ENCODE peak calls at places on chromosomes 5 and 9, in four cellular contexts. O, V, B and U are unnamed samples.

GRCh38 chr5:33969572-33970452 is 14.7 kb downstream of the SLC45A2 start:
- DNase-seq in O (peak; percentile 87), V (no peak), B (peak; percentile 42), U (peak; percentile 17)

GRCh38 chr9:136802321-136802720 is 5.4 kb upstream of the RABL6 start:
- DNase-seq in V (no peak), O (no peak), B (no peak), U (no peak)

GRCh38 chr9:36834736-36835135 is 199.3 kb downstream of the PAX5 start:
- DNase-seq in O (no peak), V (no peak), B (no peak), U (no peak)

GRCh38 chr5:65808261-65808741 is 86.3 kb downstream of the NLN start:
- DNase-seq in O (no peak), B (no peak), V (no peak), U (no peak)

GRCh38 chr9:131960805-131961495 is 118.7 kb downstream of the MED27 start:
- DNase-seq in V (no peak), O (no peak), B (no peak), U (no peak)

GRCh38 chr5:73994963-73995362 is 369.0 kb downstream of the ARHGEF28 start:
- DNase-seq in V (no peak), O (no peak), B (no peak), U (no peak)

GRCh38 chr5:83077662-83078261 is 415 bp downstream of the XRCC4 start:
- DNase-seq in B (no peak), V (peak; percentile 51), O (peak; percentile 2), U (peak; percentile 24)

GRCh38 chr5:126483156-126483555 is 59.9 kb downstream of the GRAMD2B start:
- DNase-seq in V (no peak), O (peak; percentile 15), B (no peak), U (no peak)

GRCh38 chr5:150599917-150600511 is 40.4 kb upstream of the SYNPO start:
- DNase-seq in V (no peak), O (peak; percentile 88), B (no peak), U (no peak)

GRCh38 chr5:67873935-67874334 is 341.6 kb upstream of the PIK3R1 start:
- DNase-seq in O (no peak), B (no peak), V (no peak), U (no peak)

GRCh38 chr5:73997936-73998335 is 371.9 kb downstream of the ARHGEF28 start:
- DNase-seq in B (no peak), V (no peak), O (no peak), U (no peak)

GRCh38 chr9:34997375-34997774 is 7.8 kb downstream of the DNAJB5 start:
- DNase-seq in O (no peak), V (no peak), B (no peak), U (no peak)

GRCh38 chr5:10601246-10602030 is 37.6 kb downstream of the ANKRD33B start:
- DNase-seq in O (peak; percentile 94), B (no peak), V (no peak), U (peak; percentile 35)

GRCh38 chr5:53908752-53909151 is 348.3 kb downstream of the NDUFS4 start:
- DNase-seq in V (no peak), O (no peak), B (no peak), U (no peak)

GRCh38 chr9:112091805-112092204 is 83.3 kb downstream of the SUSD1 start:
- DNase-seq in O (no peak), B (no peak), V (no peak), U (no peak)

GRCh38 chr9:98924971-98925820 is 18.5 kb upstream of the COL15A1 start:
- DNase-seq in B (no peak), V (no peak), O (no peak), U (no peak)

GRCh38 chr5:92401492-92401891 is 1018.4 kb upstream of the ARRDC3 start:
- DNase-seq in V (no peak), B (no peak), O (no peak), U (no peak)

GRCh38 chr5:80417973-80418372 is 10.1 kb downstream of the ZFYVE16 start:
- DNase-seq in B (no peak), V (no peak), O (no peak), U (no peak)

GRCh38 chr5:151692312-151692711 is 5.6 kb upstream of the SPARC start:
- DNase-seq in B (no peak), O (no peak), V (no peak), U (no peak)

GRCh38 chr5:68898961-68899471 is 194.8 kb upstream of the SLC30A5 start:
- DNase-seq in O (peak; percentile 35), V (no peak), B (no peak), U (no peak)

GRCh38 chr5:16539169-16539666 is 73.6 kb upstream of the ZNF622 start:
- DNase-seq in B (no peak), O (peak; percentile 46), V (no peak), U (no peak)

GRCh38 chr5:104111622-104112021 is 549.0 kb upstream of the NUDT12 start:
- DNase-seq in V (no peak), O (no peak), B (no peak), U (no peak)

GRCh38 chr5:93585054-93585751 is 2.2 kb downstream of the NR2F1 start:
- DNase-seq in O (peak; percentile 26), B (no peak), V (peak; percentile 48), U (no peak)

GRCh38 chr5:171855798-171856772 is 70.5 kb downstream of the SMIM23 start:
- DNase-seq in V (no peak), O (no peak), B (no peak), U (no peak)

GRCh38 chr5:155485344-155485743 is 471.8 kb downstream of the KIF4B start:
- DNase-seq in O (no peak), V (no peak), B (no peak), U (no peak)

GRCh38 chr9:21481470-21482057 is 549 bp downstream of the IFNE start:
- DNase-seq in B (no peak), O (no peak), V (no peak), U (peak; percentile 1)

GRCh38 chr9:69811329-69811989 is 9.2 kb upstream of the CFAP95 start:
- DNase-seq in B (no peak), O (no peak), V (no peak), U (no peak)

GRCh38 chr9:136352682-136353081 is 10.9 kb downstream of the DNLZ start:
- DNase-seq in B (no peak), O (no peak), V (no peak), U (no peak)

GRCh38 chr9:92749071-92749933 is 15.3 kb downstream of the BICD2 start:
- DNase-seq in B (no peak), O (no peak), V (no peak), U (no peak)

GRCh38 chr5:132033122-132033521 is 21.7 kb upstream of the ACSL6 start:
- DNase-seq in V (no peak), B (no peak), O (no peak), U (no peak)

GRCh38 chr5:169873642-169874041 is 106.7 kb downstream of the INSYN2B start:
- DNase-seq in B (no peak), O (no peak), V (no peak), U (no peak)

GRCh38 chr9:618478-618877 is 223.0 kb upstream of the DMRT1 start:
- DNase-seq in V (no peak), B (no peak), O (no peak), U (no peak)

GRCh38 chr9:114155263-114155966 is at the start of gene COL27A1:
- DNase-seq in V (peak; percentile 86), B (peak; percentile 96), O (peak; percentile 76), U (peak; percentile 51)